ENCODE peak calls at places on chromosomes 6 and 20, in nine cellular contexts. A is right atrium auricular region, L is fibroblast of lung, G is uterus, Z is GM23338, T is tibial artery, J is foreskin fibroblast, O is hepatocyte, K is transverse colon. M is an unnamed sample.

GRCh38 chr6:4059115-4059777 is 19.7 kb downstream of the FAM217A start:
- DNase-seq in J (peak), O (peak), T (no peak), A (no peak), G (no peak), K (no peak), L (peak), Z (no peak), M (no peak)

GRCh38 chr20:47055699-47056369 is 161.2 kb downstream of the EYA2 start:
- DNase-seq in Z (no peak), G (peak), K (peak), O (peak), T (no peak), A (no peak), L (peak), J (peak), M (no peak)

GRCh38 chr6:145507251-145507650 is 228.1 kb downstream of the EPM2A start:
- DNase-seq in Z (no peak), T (no peak), A (no peak), L (no peak), K (no peak), O (no peak), J (no peak), G (no peak), M (no peak)

GRCh38 chr20:32685541-32686529 is 12.1 kb upstream of the C20orf203 start:
- DNase-seq in Z (no peak), O (peak), J (peak), A (no peak), G (no peak), T (no peak), K (no peak), L (peak), M (no peak)

GRCh38 chr6:67886036-67886707 is 748.9 kb upstream of the ADGRB3 start:
- DNase-seq in A (no peak), K (no peak), G (no peak), O (no peak), L (no peak), T (no peak), J (no peak), Z (no peak), M (no peak)

GRCh38 chr20:31859266-31859997 is 10.9 kb downstream of the DUSP15 start:
- DNase-seq in K (no peak), J (no peak), O (no peak), T (no peak), L (no peak), G (no peak), A (no peak), Z (no peak), M (no peak)

GRCh38 chr6:68777956-68778355 is 142.9 kb downstream of the ADGRB3 start:
- DNase-seq in A (no peak), G (no peak), T (no peak), J (peak), L (peak), Z (no peak), O (no peak), K (no peak), M (no peak)

GRCh38 chr20:34210271-34210670 is 31.0 kb upstream of the ASIP start:
- DNase-seq in Z (no peak), O (no peak), K (no peak), J (no peak), A (no peak), T (no peak), G (no peak), L (no peak), M (no peak)

GRCh38 chr6:169162968-169163903 is 90.4 kb downstream of the THBS2 start:
- DNase-seq in A (peak), G (no peak), O (peak), L (peak), Z (no peak), T (peak), J (peak), K (no peak), M (peak)

GRCh38 chr6:63272397-63272796 is 47.4 kb downstream of the LGSN start:
- DNase-seq in L (no peak), O (peak), Z (peak), G (no peak), J (peak), A (no peak), K (no peak), T (no peak), M (no peak)

GRCh38 chr6:11771473-11772048 is 7.0 kb downstream of the ADTRP start:
- DNase-seq in O (no peak), T (no peak), G (no peak), J (no peak), A (no peak), L (peak), Z (no peak), K (no peak), M (no peak)

GRCh38 chr6:38212579-38212978 is 393.1 kb downstream of the ZFAND3 start:
- DNase-seq in T (no peak), L (peak), Z (peak), G (no peak), O (no peak), K (no peak), A (no peak), J (no peak), M (no peak)

GRCh38 chr6:90226257-90226656 is 70.4 kb downstream of the BACH2 start:
- DNase-seq in L (peak), K (no peak), J (no peak), T (no peak), O (no peak), G (no peak), Z (no peak), A (no peak), M (no peak)

GRCh38 chr6:31585531-31585930 is 546 bp upstream of the LST1 start:
- DNase-seq in G (no peak), K (no peak), J (no peak), T (no peak), L (no peak), Z (peak), O (no peak), A (no peak), M (peak)

GRCh38 chr6:35164868-35165267 is 23.7 kb upstream of the TCP11 start:
- DNase-seq in O (no peak), A (no peak), Z (no peak), G (no peak), K (no peak), L (no peak), T (no peak), J (no peak), M (no peak)

GRCh38 chr6:122747573-122747972 is 31.9 kb upstream of the FABP7 start:
- DNase-seq in Z (no peak), T (no peak), G (no peak), A (no peak), L (no peak), J (no peak), K (no peak), O (no peak), M (no peak)

GRCh38 chr6:33707771-33708170 is 3.7 kb downstream of the UQCC2 start:
- DNase-seq in J (no peak), G (no peak), O (no peak), A (no peak), K (no peak), Z (no peak), L (no peak), T (no peak), M (no peak)

GRCh38 chr6:34919651-34920050 is 30.6 kb downstream of the ANKS1A start:
- DNase-seq in K (no peak), L (peak), G (no peak), T (no peak), A (no peak), J (peak), Z (no peak), O (no peak), M (no peak)

GRCh38 chr20:54123587-54124180 is 50.1 kb downstream of the CYP24A1 start:
- DNase-seq in G (peak), O (peak), K (peak), A (no peak), T (no peak), J (peak), Z (peak), L (peak), M (peak)

GRCh38 chr6:130971504-130971903 is 91.5 kb downstream of the EPB41L2 start:
- DNase-seq in T (no peak), Z (no peak), L (no peak), G (no peak), K (no peak), A (no peak), O (no peak), J (no peak), M (no peak)

GRCh38 chr20:14959506-14960493 is 622.4 kb upstream of the FLRT3 start:
- DNase-seq in J (no peak), K (no peak), Z (no peak), T (no peak), A (no peak), G (no peak), O (no peak), L (no peak), M (no peak)

GRCh38 chr20:59207742-59208357 is 44.2 kb downstream of the ZNF831 start:
- DNase-seq in K (peak), G (no peak), T (no peak), Z (peak), A (peak), O (peak), J (no peak), L (no peak), M (peak)

GRCh38 chr6:2951723-2952122 is 19.6 kb downstream of the SERPINB6 start:
- DNase-seq in A (peak), Z (peak), J (no peak), K (no peak), G (no peak), O (no peak), T (peak), L (no peak), M (peak)

GRCh38 chr6:125257351-125257750 is 44.4 kb downstream of the HDDC2 start:
- DNase-seq in L (peak), O (no peak), K (no peak), G (no peak), J (no peak), T (no peak), Z (no peak), A (no peak), M (no peak)

GRCh38 chr6:122730775-122731386 is 48.6 kb upstream of the FABP7 start:
- DNase-seq in Z (peak), O (peak), T (no peak), A (no peak), K (no peak), L (no peak), J (peak), G (no peak), M (no peak)

GRCh38 chr20:24952376-24953203 is 3.5 kb downstream of the CST7 start:
- DNase-seq in J (no peak), K (no peak), O (no peak), A (no peak), L (no peak), Z (no peak), G (no peak), T (no peak), M (peak)

GRCh38 chr6:151118453-151119123 is 121.2 kb upstream of the AKAP12 start:
- DNase-seq in T (no peak), O (peak), L (no peak), K (no peak), G (no peak), J (no peak), A (no peak), Z (no peak), M (no peak)

GRCh38 chr6:119034827-119035458 is 43.5 kb downstream of the FAM184A start:
- DNase-seq in L (no peak), Z (peak), K (no peak), T (no peak), G (no peak), O (peak), J (no peak), A (no peak), M (no peak)

GRCh38 chr6:132830236-132830799 is 15.9 kb downstream of the RPS12 start:
- DNase-seq in O (peak), T (no peak), Z (peak), L (peak), J (no peak), A (no peak), K (no peak), G (no peak), M (no peak)

GRCh38 chr20:23009636-23010035 is 25.5 kb upstream of the SSTR4 start:
- DNase-seq in A (peak), Z (no peak), J (no peak), L (no peak), T (no peak), O (no peak), G (no peak), K (no peak), M (no peak)

GRCh38 chr6:133953634-133954415 is 801 bp downstream of the TBPL1 start:
- DNase-seq in A (no peak), O (peak), T (no peak), L (no peak), Z (peak), J (no peak), K (no peak), G (peak), M (no peak)

GRCh38 chr6:169905041-169905807 is 153.8 kb downstream of the ERMARD start:
- DNase-seq in L (peak), O (peak), K (no peak), G (peak), A (peak), T (peak), Z (no peak), J (peak), M (no peak)

GRCh38 chr6:7727951-7728854 is 2.3 kb downstream of the BMP6 start:
- DNase-seq in J (no peak), L (peak), Z (peak), O (peak), T (no peak), G (no peak), A (no peak), K (peak), M (peak)

GRCh38 chr6:53728570-53729194 is 63.1 kb upstream of the KLHL31 start:
- DNase-seq in L (peak), O (peak), T (no peak), J (peak), K (peak), A (no peak), G (peak), Z (peak), M (peak)

GRCh38 chr20:62362590-62362940 is 4.5 kb downstream of the LAMA5 start:
- DNase-seq in L (no peak), A (no peak), Z (no peak), O (peak), K (peak), J (no peak), T (no peak), G (no peak), M (peak)

GRCh38 chr20:60583741-60584140 is 625.5 kb downstream of the CDH26 start:
- DNase-seq in A (no peak), G (no peak), O (no peak), Z (no peak), K (no peak), L (peak), T (no peak), J (no peak), M (no peak)

DNA sequence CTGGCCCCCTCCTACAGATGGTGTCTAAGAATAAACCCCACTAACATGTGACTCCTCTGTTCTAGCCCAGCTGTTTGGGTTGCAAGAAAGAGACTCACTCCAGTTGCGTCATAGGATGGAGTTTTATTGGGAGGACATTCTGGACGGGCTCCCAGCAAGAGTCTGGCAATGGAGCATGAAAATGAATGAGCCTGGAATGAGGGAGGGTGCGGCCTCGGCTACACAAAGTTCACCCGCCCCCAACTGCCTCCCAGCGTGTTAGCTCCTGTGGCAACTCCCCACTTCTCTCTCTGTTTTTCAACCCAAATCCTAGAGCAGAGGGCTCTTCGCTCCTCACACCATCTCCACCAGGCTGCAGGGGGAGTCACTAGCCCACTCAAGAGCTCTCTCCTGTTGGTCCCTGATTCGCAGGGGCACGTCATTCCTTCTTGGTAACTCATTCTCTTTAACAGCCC is 5.1 kb upstream of the ADAM33 start:
- DNase-seq in O (peak), T (peak), K (peak), J (peak), G (peak), Z (no peak), A (peak), L (peak), M (no peak)
- TF ChIP-seq CTCF in O (no peak), T (no peak), K (no peak), J (no peak), G (no peak), Z (peak), A (no peak), L (no peak), M (no peak)

DNA sequence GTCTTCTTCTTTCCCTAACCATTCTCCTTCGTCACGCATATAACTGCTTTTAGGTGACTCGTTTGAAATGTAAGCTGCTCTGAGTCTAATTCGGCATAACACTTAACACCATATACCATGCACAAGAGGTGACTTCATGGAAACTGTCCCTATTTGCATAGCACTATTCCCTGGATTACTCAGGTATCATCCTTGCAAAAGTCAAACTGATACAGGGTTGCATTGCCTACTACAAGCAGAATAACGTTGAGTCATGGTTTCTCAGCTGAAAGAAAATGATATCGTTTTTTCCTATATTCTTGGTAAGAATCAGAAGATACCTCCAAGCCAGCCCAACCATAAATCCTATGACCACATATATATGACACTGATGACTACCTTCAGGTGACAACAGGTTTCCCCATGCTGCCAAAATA is 227.5 kb downstream of the ATXN1 start:
- DNase-seq in K (no peak), T (no peak), Z (no peak), G (no peak), A (no peak), L (peak), O (no peak), J (no peak), M (no peak)
- TF ChIP-seq CTCF in K (no peak), T (no peak), Z (no peak), G (no peak), A (no peak), L (no peak), O (no peak), J (no peak), M (no peak)

DNA sequence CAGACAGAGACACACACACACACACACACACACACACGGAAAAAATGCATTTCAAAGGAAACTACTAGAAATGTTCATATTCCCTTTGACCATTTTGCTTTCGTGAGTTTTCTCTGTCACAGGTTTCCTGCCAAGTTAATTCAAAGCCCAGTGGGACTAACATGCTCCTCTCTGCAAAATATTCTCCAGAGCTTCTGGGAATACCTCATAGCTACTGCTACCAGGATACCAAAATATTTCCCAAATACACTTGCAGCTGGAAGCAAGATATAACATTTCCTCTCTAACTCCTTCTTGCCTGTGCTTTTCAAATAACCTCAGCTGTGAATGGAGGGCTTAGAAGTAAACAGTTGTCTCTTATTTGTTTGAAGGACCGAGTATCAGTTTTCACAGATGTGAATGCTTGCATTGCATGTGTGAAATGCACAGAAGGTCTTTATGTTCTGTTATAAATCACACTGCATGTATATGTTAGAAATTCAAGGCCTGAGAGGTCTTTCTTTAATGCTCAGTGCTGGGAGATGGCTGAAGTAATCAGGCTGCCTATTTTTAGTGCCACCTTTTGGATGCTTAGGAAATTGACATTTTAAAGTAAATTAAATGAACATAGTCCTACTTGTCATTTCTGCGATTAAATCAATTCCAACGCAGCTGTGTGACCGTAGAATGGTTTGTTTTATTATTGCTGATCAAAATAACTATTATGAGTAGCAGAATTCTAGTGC is 8.7 kb upstream of the FAM209A start:
- DNase-seq in K (no peak), O (no peak), L (no peak), A (no peak), J (no peak), G (no peak), Z (no peak), T (no peak), M (no peak)
- TF ChIP-seq CTCF in K (no peak), O (peak), L (peak), A (no peak), J (peak), G (no peak), Z (peak), T (no peak), M (peak)

GRCh38 chr6:75213732-75214131 is 7.9 kb upstream of the COL12A1 start:
- DNase-seq in K (no peak), A (no peak), Z (no peak), T (no peak), L (no peak), J (no peak), O (no peak), G (no peak), M (no peak)
- TF ChIP-seq CTCF in K (no peak), A (no peak), Z (peak), T (no peak), L (no peak), J (no peak), O (no peak), G (no peak), M (no peak)

DNA sequence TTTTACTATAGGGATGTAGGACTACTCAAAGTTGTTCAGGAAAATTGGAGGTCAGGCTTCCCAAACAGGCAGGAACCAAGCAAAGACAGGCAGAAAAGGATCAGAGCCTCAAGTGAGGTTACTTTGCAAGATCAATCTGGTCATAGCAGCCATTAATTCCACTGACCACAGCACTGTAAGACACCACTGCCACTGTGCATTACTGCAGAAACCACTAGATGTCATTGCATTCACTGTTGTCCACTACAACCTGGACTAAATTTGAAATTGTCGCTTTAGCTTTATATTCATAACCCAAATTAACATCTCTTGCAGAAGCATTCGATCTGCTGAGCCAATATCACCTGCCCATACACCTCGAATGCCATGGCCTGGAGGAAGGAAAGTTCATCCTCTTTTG is 126.9 kb upstream of the UFL1 start:
- DNase-seq in T (no peak), J (no peak), O (peak), G (no peak), K (no peak), L (peak), A (no peak), Z (peak), M (no peak)
- TF ChIP-seq CTCF in T (no peak), J (no peak), O (peak), G (no peak), K (no peak), L (no peak), A (no peak), Z (peak), M (peak)

DNA sequence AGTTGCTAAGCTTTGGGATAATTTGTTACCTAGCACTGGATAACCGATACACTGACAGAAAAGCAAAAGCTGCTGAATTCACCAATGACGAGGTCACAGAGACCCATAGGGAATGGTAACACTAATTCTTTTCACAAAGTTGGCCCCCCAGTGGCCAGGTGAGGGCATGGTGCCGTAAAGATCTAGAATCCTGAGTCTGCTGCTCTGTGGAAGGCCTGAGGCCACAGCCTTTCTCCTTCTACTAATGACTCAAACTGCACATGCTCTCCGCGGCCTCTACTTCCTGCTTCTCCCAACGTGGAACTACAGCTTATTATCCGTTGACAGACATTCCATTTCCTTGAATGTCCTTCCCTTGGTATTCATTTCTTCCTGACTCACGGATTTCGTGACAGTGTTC is 127.1 kb downstream of the OPRM1 start:
- DNase-seq in G (no peak), K (no peak), J (no peak), A (no peak), O (no peak), L (no peak), T (no peak), Z (peak), M (peak)
- TF ChIP-seq CTCF in G (no peak), K (no peak), J (no peak), A (no peak), O (no peak), L (no peak), T (no peak), Z (peak), M (peak)

GRCh38 chr6:20817806-20818320 is 283.6 kb downstream of the CDKAL1 start:
- DNase-seq in T (no peak), L (peak), K (no peak), G (no peak), A (no peak), O (no peak), J (no peak), Z (peak), M (no peak)
- TF ChIP-seq CTCF in T (no peak), L (no peak), K (no peak), G (no peak), A (no peak), O (no peak), J (no peak), Z (no peak), M (no peak)